ENCODE peak calls at places on chromosomes 5 and 9, in ten cellular contexts. F, J, E, H, G, Y, Q, O, W and M are unnamed samples.

GRCh38 chr9:110916361-110916760 is 121.9 kb downstream of the LPAR1 start:
- DNase-seq in F (no peak), J (no peak), E (no peak), H (no peak), G (peak), Y (no peak), Q (no peak), O (no peak), W (no peak), M (no peak)

GRCh38 chr9:105633373-105633772 is 28.9 kb upstream of the TAL2 start:
- DNase-seq in F (no peak), J (no peak), E (no peak), H (no peak), G (no peak), Y (no peak), Q (no peak), O (no peak), W (no peak), M (no peak)

GRCh38 chr5:84191296-84191695 is 193.4 kb downstream of the EDIL3 start:
- DNase-seq in F (no peak), J (no peak), E (no peak), H (no peak), G (peak), Y (no peak), Q (no peak), O (no peak), W (no peak), M (no peak)

GRCh38 chr9:87469833-87470465 is 27.7 kb upstream of the DAPK1 start:
- DNase-seq in F (no peak), J (no peak), E (no peak), H (no peak), G (no peak), Y (no peak), Q (no peak), O (no peak), W (no peak), M (no peak)

GRCh38 chr9:16744386-16744785 is 126.1 kb downstream of the BNC2 start:
- DNase-seq in F (peak), J (no peak), E (no peak), H (no peak), G (peak), Y (no peak), Q (no peak), O (no peak), W (no peak), M (no peak)

GRCh38 chr5:149633671-149634350 is 52.5 kb downstream of the ARHGEF37 start:
- DNase-seq in F (peak), J (no peak), E (no peak), H (no peak), G (no peak), Y (no peak), Q (no peak), O (no peak), W (no peak), M (no peak)

GRCh38 chr5:6397536-6398269 is 19.4 kb upstream of the MED10 start:
- DNase-seq in F (no peak), J (no peak), E (no peak), H (no peak), G (no peak), Y (no peak), Q (no peak), O (no peak), W (no peak), M (no peak)

GRCh38 chr5:55226934-55227737 is at the start of gene MCIDAS:
- DNase-seq in F (peak), J (peak), E (no peak), H (peak), G (no peak), Y (peak), Q (peak), O (peak), W (peak), M (peak)

GRCh38 chr9:22068369-22068768 is 59.3 kb upstream of the CDKN2B start:
- DNase-seq in F (no peak), J (no peak), E (no peak), H (no peak), G (no peak), Y (no peak), Q (no peak), O (no peak), W (no peak), M (no peak)

GRCh38 chr5:63128018-63128417 is 549.4 kb downstream of the LRRC70 start:
- DNase-seq in F (no peak), J (no peak), E (no peak), H (no peak), G (no peak), Y (no peak), Q (no peak), O (no peak), W (no peak), M (no peak)

GRCh38 chr5:151923865-151924264 is 786 bp downstream of the GLRA1 start:
- DNase-seq in F (no peak), J (no peak), E (no peak), H (no peak), G (no peak), Y (peak), Q (peak), O (peak), W (peak), M (peak)

GRCh38 chr5:172427202-172427601 is 27.1 kb downstream of the SH3PXD2B start:
- DNase-seq in F (no peak), J (no peak), E (no peak), H (no peak), G (no peak), Y (no peak), Q (no peak), O (no peak), W (no peak), M (no peak)

GRCh38 chr5:177399903-177400868 is at the start of gene PFN3:
- DNase-seq in F (no peak), J (no peak), E (no peak), H (no peak), G (peak), Y (peak), Q (no peak), O (peak), W (no peak), M (no peak)

GRCh38 chr9:128689820-128690683 is 1.0 kb downstream of the SET start:
- DNase-seq in F (peak), J (peak), E (peak), H (no peak), G (peak), Y (peak), Q (no peak), O (peak), W (peak), M (peak)

GRCh38 chr5:7501066-7501465 is 105.1 kb downstream of the ADCY2 start:
- DNase-seq in F (no peak), J (no peak), E (no peak), H (no peak), G (no peak), Y (no peak), Q (no peak), O (no peak), W (no peak), M (no peak)

GRCh38 chr9:78297672-78297961 is 692 bp downstream of the PSAT1 start:
- DNase-seq in F (no peak), J (no peak), E (peak), H (no peak), G (peak), Y (no peak), Q (peak), O (no peak), W (no peak), M (no peak)

GRCh38 chr5:127492854-127493738 is 24.3 kb upstream of the PRRC1 start:
- DNase-seq in F (peak), J (no peak), E (peak), H (peak), G (peak), Y (no peak), Q (peak), O (peak), W (peak), M (no peak)

GRCh38 chr9:137305060-137305787 is 3.2 kb upstream of the NRARP start:
- DNase-seq in F (peak), J (peak), E (no peak), H (no peak), G (peak), Y (peak), Q (no peak), O (peak), W (peak), M (peak)

GRCh38 chr9:136578915-136579637 is 33.2 kb upstream of the NOTCH1 start:
- DNase-seq in F (no peak), J (no peak), E (no peak), H (no peak), G (no peak), Y (no peak), Q (no peak), O (peak), W (peak), M (no peak)